ENCODE peak calls at places on chromosomes 1 and 21, in five cellular contexts. J is lower lobe of right lung; V is AG10803; E is activated naive CD4-positive, alpha-beta T cell; W is WTC11. A is an unnamed sample.

GRCh38 chr1:248872752-248873408 is 14.0 kb upstream of the ZNF692 start:
- DNase-seq in J (peak), V (peak), W (peak), E (peak), A (no peak)

GRCh38 chr1:234933475-234933874 is 195.2 kb downstream of the TOMM20 start:
- DNase-seq in J (peak), W (no peak), E (no peak), V (peak), A (peak)

GRCh38 chr1:116496380-116496779 is 74.4 kb downstream of the CD58 start:
- DNase-seq in J (no peak), E (no peak), W (no peak), V (peak), A (peak)

GRCh38 chr1:248841702-248842395 is 3.8 kb downstream of the ZNF672 start:
- DNase-seq in W (peak), E (no peak), V (peak), J (peak), A (no peak)

GRCh38 chr1:8002329-8003320 is 23.5 kb downstream of the ERRFI1 start:
- DNase-seq in W (no peak), E (no peak), J (no peak), V (peak), A (no peak)

GRCh38 chr1:228090613-228091081 is 8.1 kb downstream of the ARF1 start:
- DNase-seq in J (no peak), W (no peak), E (no peak), V (no peak), A (no peak)

GRCh38 chr1:27658951-27659496 is 13.0 kb downstream of the IFI6 start:
- DNase-seq in J (no peak), V (peak), E (no peak), W (no peak), A (peak)

GRCh38 chr21:38440746-38441145 is 57.5 kb downstream of the ERG start:
- DNase-seq in J (no peak), V (peak), W (no peak), E (no peak), A (no peak)

GRCh38 chr1:220950576-220950975 is 71.3 kb downstream of the HLX start:
- DNase-seq in W (no peak), V (peak), J (no peak), E (no peak), A (no peak)

GRCh38 chr1:228141082-228141870 is 1.2 kb downstream of the GUK1 start:
- DNase-seq in E (no peak), V (peak), J (peak), W (no peak), A (peak)

GRCh38 chr1:56696663-56697062 is 51.5 kb downstream of the PRKAA2 start:
- DNase-seq in J (no peak), W (no peak), V (no peak), E (no peak), A (no peak)

GRCh38 chr1:157189986-157190982 is 52.1 kb upstream of the ETV3 start:
- DNase-seq in E (no peak), W (no peak), J (no peak), V (no peak), A (peak)

A was measured in Right ventricle myocardium inferior.